ENCODE peak calls at places on chromosomes 16 and 17, in four cellular contexts. V, K, D and J are unnamed samples.

GRCh38 chr16:53495325-53495724 is 7.7 kb downstream of the AKTIP start:
- DNase-seq in V (no peak), K (no peak), D (no peak), J (no peak)

GRCh38 chr17:83133302-83134121 is 54.1 kb downstream of the METRNL start:
- DNase-seq in V (no peak), K (no peak), D (peak), J (no peak)

GRCh38 chr16:3655791-3656490 is 1.4 kb downstream of the DNASE1 start:
- DNase-seq in V (no peak), K (no peak), D (no peak), J (no peak)

GRCh38 chr16:84286568-84287220 is 8.0 kb upstream of the WFDC1 start:
- DNase-seq in V (no peak), K (peak), D (no peak), J (no peak)

GRCh38 chr16:47753620-47754019 is 292.5 kb downstream of the PHKB start:
- DNase-seq in V (no peak), K (no peak), D (no peak), J (no peak)

GRCh38 chr16:30900588-30900987 is 4.2 kb downstream of the CTF1 start:
- DNase-seq in V (no peak), K (no peak), D (no peak), J (no peak)

GRCh38 chr17:49851387-49852291 is 3.8 kb upstream of the TAC4 start:
- DNase-seq in V (peak), K (peak), D (peak), J (no peak)

GRCh38 chr17:80652751-80653330 is 108.2 kb downstream of the RPTOR start:
- DNase-seq in V (no peak), K (no peak), D (no peak), J (no peak)

GRCh38 chr17:28227278-28228108 is 91.5 kb upstream of the TMEM97 start:
- DNase-seq in V (no peak), K (no peak), D (peak), J (no peak)

GRCh38 chr16:82067042-82067809 is 32.2 kb downstream of the HSD17B2 start:
- DNase-seq in V (no peak), K (no peak), D (no peak), J (no peak)